ENCODE peak calls at places on chromosomes 16 and 17, in nine cellular contexts. A is CD8-positive, alpha-beta memory T cell; I is stimulated activated CD8-positive, alpha-beta memory T cell treated with anti-CD3 and anti-CD28 coated beads, Interleukin-7, amount 100 ng/mL, for 1 hour; Y is HTR-8/SVneo; O is psoas muscle; E is activated naive CD4-positive, alpha-beta T cell treated with anti-CD3 and anti-CD28 coated beads, Interleukin-2, amount 10 ng/mL, durations not matched to agents 7 days and 5 days; D is neural crest cell; Q is left cardiac atrium; B is NCI-H1092. U is an unnamed sample.

GRCh38 chr17:73492802-73493139 is 151.5 kb downstream of the SDK2 start:
- DNase-seq in Q (no peak), E (no peak), B (peak), A (no peak), I (no peak), D (no peak), Y (no peak), O (no peak), U (peak)

GRCh38 chr17:305090-305976 is 47.3 kb downstream of the RPH3AL start:
- DNase-seq in A (peak), Y (no peak), D (no peak), I (no peak), Q (peak), O (peak), B (no peak), E (no peak), U (peak)

GRCh38 chr17:56977673-56978395 is at the start of gene SCPEP1:
- DNase-seq in E (peak), A (peak), Y (peak), O (peak), D (peak), Q (peak), B (peak), I (peak), U (peak)

GRCh38 chr17:3976675-3977171 is 12.5 kb upstream of the ATP2A3 start:
- DNase-seq in B (peak), D (no peak), A (no peak), I (no peak), Y (no peak), Q (peak), E (no peak), O (peak), U (no peak)

GRCh38 chr17:30570596-30571265 is 93.5 kb downstream of the GOSR1 start:
- DNase-seq in E (no peak), I (no peak), A (no peak), O (peak), B (no peak), Q (no peak), Y (no peak), D (no peak), U (no peak)

GRCh38 chr17:76053230-76054111 is 18.8 kb downstream of the SRP68 start:
- DNase-seq in O (no peak), Q (no peak), E (no peak), Y (peak), A (no peak), D (no peak), B (no peak), I (no peak), U (no peak)

GRCh38 chr16:79156761-79157160 is 443.8 kb downstream of the MAF start:
- DNase-seq in O (no peak), I (no peak), E (no peak), A (no peak), D (no peak), Q (no peak), Y (no peak), B (no peak), U (no peak)

GRCh38 chr17:83179378-83179777 is 100.0 kb downstream of the METRNL start:
- DNase-seq in O (no peak), E (no peak), D (no peak), Y (no peak), Q (no peak), I (no peak), A (no peak), B (no peak), U (no peak)

GRCh38 chr17:57914274-57915147 is 40.7 kb downstream of the CUEDC1 start:
- DNase-seq in E (no peak), B (no peak), O (no peak), D (no peak), Y (no peak), I (no peak), A (no peak), Q (no peak), U (no peak)

GRCh38 chr16:27824786-27825185 is 238.7 kb downstream of the GSG1L start:
- DNase-seq in Q (no peak), I (no peak), O (no peak), Y (no peak), B (no peak), E (no peak), A (no peak), D (no peak), U (no peak)

GRCh38 chr17:40180694-40181093 is 3.4 kb downstream of the RAPGEFL1 start:
- DNase-seq in E (no peak), D (no peak), Y (no peak), B (no peak), A (no peak), I (no peak), Q (no peak), O (no peak), U (no peak)

GRCh38 chr17:38584350-38584925 is 21.3 kb downstream of the SRCIN1 start:
- DNase-seq in O (peak), Q (peak), Y (peak), E (peak), A (peak), B (peak), I (peak), D (peak), U (peak)

GRCh38 chr16:72404299-72404698 is 232.3 kb upstream of the PMFBP1 start:
- DNase-seq in O (no peak), Q (no peak), Y (no peak), D (no peak), I (no peak), B (no peak), A (no peak), E (no peak), U (no peak)

GRCh38 chr17:53058031-53058430 is 764.7 kb upstream of the KIF2B start:
- DNase-seq in O (no peak), A (no peak), B (no peak), E (no peak), I (no peak), Q (no peak), Y (no peak), D (no peak), U (no peak)

GRCh38 chr17:2863204-2863603 is 67.0 kb downstream of the RAP1GAP2 start:
- DNase-seq in I (no peak), E (no peak), O (no peak), A (no peak), B (no peak), D (no peak), Q (no peak), Y (no peak), U (no peak)

GRCh38 chr16:87918866-87919680 is 17.3 kb downstream of the CA5A start:
- DNase-seq in A (no peak), O (peak), B (no peak), I (no peak), Q (peak), D (no peak), Y (no peak), E (no peak), U (no peak)

GRCh38 chr17:15236281-15237105 is 28.6 kb downstream of the PMP22 start:
- DNase-seq in B (no peak), O (no peak), Q (no peak), A (no peak), Y (no peak), D (no peak), I (no peak), E (no peak), U (no peak)

GRCh38 chr17:32878211-32878610 is 1.3 kb upstream of the MYO1D start:
- DNase-seq in I (no peak), D (no peak), Q (peak), B (no peak), E (no peak), A (no peak), Y (no peak), O (peak), U (no peak)

GRCh38 chr17:1495265-1495664 is 2.8 kb upstream of the MYO1C start:
- DNase-seq in B (no peak), Y (no peak), A (no peak), E (no peak), I (no peak), D (no peak), O (peak), Q (peak), U (no peak)

GRCh38 chr17:4156750-4157381 is 13.9 kb downstream of the CYB5D2 start:
- DNase-seq in Q (no peak), E (no peak), B (peak), O (no peak), D (peak), I (no peak), Y (no peak), A (no peak), U (peak)

GRCh38 chr17:21686165-21687015 is 5.9 kb upstream of the KCNJ18 start:
- DNase-seq in I (no peak), Y (no peak), O (no peak), B (no peak), A (no peak), E (no peak), Q (no peak), D (no peak), U (no peak)

GRCh38 chr17:29140631-29141483 is 39.3 kb downstream of the MYO18A start:
- DNase-seq in D (peak), I (peak), A (peak), B (peak), E (peak), Q (peak), O (no peak), Y (no peak), U (peak)

GRCh38 chr17:78981010-78981888 is 1.5 kb upstream of the LGALS3BP start:
- DNase-seq in D (no peak), B (no peak), Q (no peak), I (no peak), Y (no peak), O (no peak), A (no peak), E (no peak), U (no peak)

GRCh38 chr17:50541916-50542688 is 4.9 kb upstream of the SPATA20 start:
- DNase-seq in E (peak), Q (peak), D (peak), B (peak), Y (peak), I (peak), O (peak), A (peak), U (peak)